ENCODE peak calls at places on chromosomes 12 and 14, in four cellular contexts. C, O, Q and M are unnamed samples.

GRCh38 chr12:26298785-26299621 is 103.6 kb downstream of the SSPN start:
- DNase-seq in C (peak), Q (peak), O (no peak), M (peak)

GRCh38 chr12:109098142-109098652 is 800 bp downstream of the UNG start:
- DNase-seq in Q (no peak), C (peak), O (no peak), M (peak)

GRCh38 chr12:123269395-123269892 is 2.2 kb downstream of the CDK2AP1 start:
- DNase-seq in O (peak), C (no peak), Q (no peak), M (peak)

GRCh38 chr12:77299910-77300772 is 234.8 kb upstream of the E2F7 start:
- DNase-seq in O (no peak), C (no peak), Q (no peak), M (peak)

GRCh38 chr14:50319721-50320120 is 7.6 kb downstream of the DMAC2L start:
- DNase-seq in O (no peak), C (no peak), Q (no peak), M (peak)

GRCh38 chr12:79454338-79454777 is 236.4 kb downstream of the PAWR start:
- DNase-seq in O (no peak), Q (no peak), C (no peak), M (peak)

GRCh38 chr12:47218191-47218654 is 138.5 kb upstream of the AMIGO2 start:
- DNase-seq in Q (no peak), C (no peak), O (no peak), M (no peak)

GRCh38 chr12:132158677-132159554 is 14.7 kb downstream of the NOC4L start:
- DNase-seq in C (no peak), O (no peak), Q (no peak), M (no peak)

GRCh38 chr12:70774055-70774454 is 136.8 kb upstream of the PTPRB start:
- DNase-seq in C (no peak), O (peak), Q (no peak), M (peak)

GRCh38 chr12:99381992-99382391 is 265.6 kb upstream of the GARIN6 start:
- DNase-seq in O (no peak), Q (no peak), C (no peak), M (no peak)

GRCh38 chr12:70002097-70002911 is 177.3 kb downstream of the MYRFL start:
- DNase-seq in O (no peak), Q (no peak), C (no peak), M (peak)

GRCh38 chr12:52151859-52152783 is 39.7 kb downstream of the KRT80 start:
- DNase-seq in O (peak), C (peak), Q (peak), M (peak)
- TF ChIP-seq CTCF in O (peak), C (peak), Q (peak), M (peak)

GRCh38 chr14:77763316-77763715 is 2.4 kb upstream of the SNW1 start:
- DNase-seq in O (no peak), C (no peak), Q (no peak), M (no peak)

GRCh38 chr14:77763978-77764377 is 3.0 kb upstream of the SNW1 start:
- DNase-seq in C (no peak), O (no peak), Q (no peak), M (no peak)

GRCh38 chr14:77760381-77761204 is at the start of gene SNW1:
- DNase-seq in O (peak), Q (peak), C (peak), M (peak)

DNA sequence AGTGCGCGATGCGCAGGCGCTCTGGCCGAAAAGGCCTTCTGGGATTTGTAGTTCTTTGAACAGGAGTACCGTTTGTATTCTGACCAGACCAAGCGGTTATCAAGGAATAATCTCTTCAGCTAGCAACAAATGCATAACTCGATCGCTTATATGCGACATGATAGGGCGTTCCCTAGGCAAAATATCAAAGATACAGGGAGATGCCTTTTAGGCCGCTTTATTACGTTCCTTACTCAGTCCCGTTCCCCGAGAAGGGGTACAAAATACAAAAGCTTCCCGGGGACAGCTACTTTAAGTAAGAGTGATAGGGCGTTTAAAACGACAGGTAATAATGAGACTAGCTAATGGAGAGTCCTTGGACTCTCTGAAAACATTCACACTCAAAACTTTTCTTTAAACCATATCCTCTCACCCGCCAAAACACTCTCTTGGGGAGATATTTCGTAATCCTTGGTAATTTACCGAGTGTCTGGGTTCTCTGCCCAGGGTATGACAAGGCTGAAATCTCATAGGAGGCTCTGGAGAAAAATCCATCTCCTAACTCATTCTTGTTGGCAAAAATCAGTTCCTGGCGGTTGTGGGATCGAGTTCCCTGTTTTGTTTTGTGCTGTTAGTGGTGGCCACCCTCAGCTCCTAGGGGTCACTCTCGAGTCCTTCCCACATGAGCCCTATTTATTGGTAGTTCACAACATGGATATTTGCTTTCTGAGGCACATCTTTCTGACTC is 412 bp upstream of the SNW1 start:
- DNase-seq in Q (peak), C (peak), O (peak), M (peak)
- TF ChIP-seq CTCF in Q (no peak), C (no peak), O (peak), M (peak)

GRCh38 chr14:73467800-73468199 is 9.5 kb upstream of the NUMB start:
- DNase-seq in C (no peak), O (no peak), Q (no peak), M (peak)
- TF ChIP-seq CTCF in C (no peak), O (no peak), Q (no peak), M (no peak)

GRCh38 chr14:105492966-105493871 is 2.2 kb downstream of the TEDC1 start:
- DNase-seq in C (no peak), Q (no peak), O (peak), M (no peak)
- TF ChIP-seq CTCF in C (no peak), Q (no peak), O (no peak), M (no peak)

GRCh38 chr12:89525002-89525823 is 617 bp upstream of the GALNT4 start:
- DNase-seq in O (peak), Q (peak), C (no peak), M (peak)
- TF ChIP-seq CTCF in O (no peak), Q (no peak), C (no peak), M (no peak)

GRCh38 chr14:24701031-24701430 is 67.0 kb upstream of the GZMB start:
- DNase-seq in C (no peak), O (no peak), Q (no peak), M (no peak)

GRCh38 chr14:24695265-24696241 is 61.6 kb upstream of the GZMB start:
- DNase-seq in Q (no peak), C (no peak), O (no peak), M (no peak)

GRCh38 chr14:24699052-24699451 is 65.1 kb upstream of the GZMB start:
- DNase-seq in Q (no peak), O (no peak), C (no peak), M (no peak)

GRCh38 chr14:24705840-24706239 is 71.8 kb upstream of the GZMB start:
- DNase-seq in Q (no peak), C (no peak), O (no peak), M (no peak)

DNA sequence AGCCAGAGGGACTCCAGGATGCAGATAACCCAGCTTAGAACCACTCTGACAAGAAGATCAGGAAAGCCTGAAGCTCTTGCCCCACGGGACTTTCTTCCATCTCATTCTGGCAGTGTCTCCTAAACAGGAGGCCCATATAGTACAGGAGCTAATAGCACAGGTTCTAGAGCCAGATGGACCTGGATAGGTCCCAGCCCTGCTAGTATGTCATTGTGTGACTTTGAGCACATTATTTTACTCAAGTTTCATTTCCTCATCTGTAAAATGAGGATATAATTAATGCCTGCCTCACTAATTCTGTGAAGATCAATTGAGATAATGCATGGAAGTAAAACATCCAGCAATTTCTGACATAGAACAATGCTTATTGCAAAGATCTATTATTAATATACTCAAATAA is 66.5 kb upstream of the GZMB start:
- DNase-seq in O (no peak), C (no peak), Q (no peak), M (no peak)
- TF ChIP-seq CTCF in O (no peak), C (no peak), Q (no peak), M (no peak)

DNA sequence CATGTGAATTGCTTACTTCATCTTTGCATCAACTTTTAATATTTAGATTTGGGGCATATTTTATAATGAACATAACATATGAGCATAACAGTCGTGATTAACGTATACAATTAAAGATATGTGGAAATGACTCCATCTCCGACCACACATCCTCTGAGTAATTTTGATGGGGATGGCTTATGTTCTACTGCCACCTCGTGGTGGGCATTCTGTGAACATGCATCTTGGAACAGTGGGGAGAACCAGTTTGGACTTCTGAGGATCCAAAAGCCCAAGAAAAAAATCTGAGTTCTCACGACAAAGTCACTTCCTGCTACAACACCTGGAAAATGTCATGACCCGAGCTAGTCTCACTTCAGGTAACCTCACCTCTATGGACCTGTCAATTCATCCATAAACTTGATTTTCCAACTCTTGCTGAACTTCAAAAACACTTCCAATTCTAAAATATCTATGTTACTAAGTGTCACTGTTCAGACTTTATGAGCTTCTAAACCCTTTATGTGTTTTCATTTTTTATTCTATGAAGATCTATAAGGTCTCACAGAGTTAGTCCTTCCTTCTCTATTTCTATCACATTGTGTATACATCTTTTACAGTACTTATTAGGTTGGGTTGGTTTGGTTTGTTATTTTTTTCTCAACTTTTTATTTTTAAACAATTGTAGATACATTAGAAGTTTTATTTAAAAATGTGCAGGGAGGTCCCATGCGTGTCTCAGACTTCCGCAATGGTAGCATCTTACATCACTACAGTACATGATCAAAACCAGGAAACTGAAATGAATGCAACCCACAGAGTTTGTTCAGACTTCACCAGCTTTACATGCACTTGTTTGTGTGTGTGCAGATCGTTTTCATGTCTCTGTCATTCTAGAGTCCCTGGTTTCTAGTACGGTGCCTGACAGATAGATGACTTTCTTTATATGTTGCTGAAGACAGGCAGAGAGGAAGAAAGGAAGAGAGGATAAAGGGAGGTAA is 38.2 kb upstream of the STAB2 start:
- DNase-seq in O (peak), Q (peak), C (peak), M (peak)
- TF ChIP-seq CTCF in O (peak), Q (peak), C (no peak), M (peak)